ENCODE peak calls at places on chromosomes 13 and 19, in ten cellular contexts. T is psoas muscle; M is ovary; K is aorta; I is CD8-positive, alpha-beta T cell; G is RWPE1; X is fibroblast of lung; C is HCT116; Y is colonic mucosa; S is GM23338. Q is an unnamed sample.

GRCh38 chr19:16288544-16288943 is 36.1 kb upstream of the KLF2 start:
- DNase-seq in T (no peak), K (no peak), C (no peak), S (no peak), M (no peak), Y (no peak), I (no peak), G (no peak), X (peak), Q (no peak)

GRCh38 chr13:82947121-82948077 is 934.9 kb downstream of the SLITRK1 start:
- DNase-seq in X (peak), T (no peak), K (no peak), Y (no peak), M (no peak), C (no peak), G (peak), S (no peak), I (no peak), Q (peak)

GRCh38 chr13:74153316-74153715 is 19.1 kb upstream of the KLF12 start:
- DNase-seq in C (no peak), K (no peak), G (no peak), T (no peak), I (no peak), Y (no peak), X (peak), S (no peak), M (no peak), Q (no peak)

GRCh38 chr13:85243831-85244230 is 555.4 kb downstream of the SLITRK6 start:
- DNase-seq in T (no peak), C (no peak), M (no peak), Y (no peak), I (no peak), G (no peak), X (no peak), K (no peak), S (no peak), Q (no peak)

GRCh38 chr13:26022538-26023292 is 29.1 kb downstream of the SHISA2 start:
- DNase-seq in S (no peak), T (peak), G (peak), X (peak), M (no peak), Y (no peak), K (peak), C (no peak), I (no peak), Q (peak)

GRCh38 chr19:36963262-36963661 is 47.1 kb downstream of the ZNF568 start:
- DNase-seq in X (peak), I (no peak), T (no peak), S (no peak), G (no peak), Y (no peak), M (no peak), K (no peak), C (no peak), Q (no peak)

GRCh38 chr13:21033866-21034601 is 27.4 kb downstream of the LATS2 start:
- DNase-seq in I (no peak), G (no peak), Y (no peak), T (no peak), K (no peak), S (no peak), C (no peak), M (no peak), X (no peak), Q (peak)

GRCh38 chr19:47598407-47599349 is 10.3 kb upstream of the BICRA start:
- DNase-seq in I (no peak), Y (peak), K (peak), C (peak), T (peak), G (peak), M (peak), S (peak), X (peak), Q (peak)

GRCh38 chr19:46863818-46864629 is 3.2 kb downstream of the ARHGAP35 start:
- DNase-seq in G (peak), X (peak), T (no peak), C (no peak), I (no peak), M (no peak), Y (no peak), K (no peak), S (peak), Q (peak)

GRCh38 chr19:28185646-28186045 is 1027.3 kb downstream of the UQCRFS1 start:
- DNase-seq in M (no peak), G (no peak), X (no peak), K (no peak), Y (no peak), C (no peak), T (no peak), S (no peak), I (no peak), Q (no peak)

GRCh38 chr19:18173054-18173571 is 500 bp upstream of the IFI30 start:
- DNase-seq in I (no peak), K (peak), X (no peak), Y (no peak), G (no peak), M (no peak), C (no peak), S (no peak), T (peak), Q (no peak)

GRCh38 chr19:37348060-37348459 is 22.8 kb upstream of the ZNF527 start:
- DNase-seq in T (no peak), I (no peak), G (no peak), M (no peak), C (no peak), K (no peak), S (no peak), Y (no peak), X (no peak), Q (no peak)

GRCh38 chr19:34428549-34429285 is 536 bp downstream of the UBA2 start:
- DNase-seq in X (peak), C (no peak), Y (no peak), T (peak), K (peak), S (peak), G (peak), M (no peak), I (no peak), Q (peak)

GRCh38 chr13:98853791-98854191 is 101.3 kb upstream of the SLC15A1 start:
- DNase-seq in K (no peak), T (peak), I (no peak), C (no peak), M (no peak), Y (no peak), G (no peak), S (no peak), X (peak), Q (no peak)

GRCh38 chr19:3683866-3684816 is 16.1 kb downstream of the PIP5K1C start:
- DNase-seq in X (no peak), Y (no peak), M (no peak), T (no peak), I (no peak), C (no peak), G (no peak), K (no peak), S (no peak), Q (no peak)

GRCh38 chr13:59891053-59891452 is 272.7 kb downstream of the DIAPH3 start:
- DNase-seq in G (no peak), T (no peak), K (no peak), I (no peak), S (no peak), C (no peak), X (no peak), Y (no peak), M (no peak), Q (no peak)

GRCh38 chr13:111905609-111905945 is 161.4 kb upstream of the SOX1 start:
- DNase-seq in T (no peak), K (no peak), M (no peak), C (no peak), Y (no peak), S (no peak), G (no peak), I (no peak), X (no peak), Q (no peak)

GRCh38 chr19:23758187-23759074 is at the start of gene ZNF681:
- DNase-seq in T (peak), X (peak), S (peak), K (peak), M (peak), I (peak), Y (peak), G (peak), C (no peak), Q (peak)

GRCh38 chr13:36858285-36858684 is 39.3 kb downstream of the RFXAP start:
- DNase-seq in C (peak), I (no peak), G (peak), T (no peak), M (no peak), X (peak), S (peak), K (no peak), Y (no peak), Q (no peak)

GRCh38 chr19:12913871-12914690 is 5.0 kb downstream of the SYCE2 start:
- DNase-seq in X (peak), C (no peak), Y (no peak), M (no peak), G (no peak), K (no peak), S (no peak), I (peak), T (no peak), Q (no peak)

GRCh38 chr19:18634612-18635290 is 2.1 kb upstream of the KLHL26 start:
- DNase-seq in T (no peak), X (peak), M (no peak), S (no peak), K (no peak), G (no peak), I (no peak), C (no peak), Y (peak), Q (no peak)

GRCh38 chr13:27578121-27579030 is 42.0 kb downstream of the LNX2 start:
- DNase-seq in T (no peak), I (no peak), C (no peak), K (no peak), G (peak), X (no peak), M (no peak), Y (no peak), S (peak), Q (no peak)

GRCh38 chr19:2613507-2614295 is 88.8 kb downstream of the GNG7 start:
- DNase-seq in S (peak), T (peak), K (peak), M (no peak), X (peak), Y (no peak), C (no peak), G (no peak), I (peak), Q (no peak)

GRCh38 chr19:2034729-2035589 is 16.1 kb downstream of the MKNK2 start:
- DNase-seq in X (peak), I (no peak), K (peak), M (peak), Y (peak), C (peak), S (peak), G (peak), T (peak), Q (peak)

GRCh38 chr13:43864921-43865320 is 14.6 kb downstream of the CCDC122 start:
- DNase-seq in X (no peak), G (no peak), S (no peak), I (no peak), T (no peak), M (no peak), Y (no peak), C (no peak), K (no peak), Q (no peak)
- H3K27ac ChIP-seq in X (no peak), G (no peak), S (no peak), I (no peak), T (no peak), M (no peak), Y (no peak), C (no peak), K (no peak), Q (peak)

GRCh38 chr19:42274065-42274682 is 5.1 kb downstream of the CIC start:
- DNase-seq in X (no peak), I (no peak), M (peak), C (no peak), T (no peak), Y (no peak), K (no peak), S (no peak), G (no peak), Q (no peak)
- H3K27ac ChIP-seq in X (no peak), I (no peak), M (no peak), C (no peak), T (peak), Y (no peak), K (no peak), S (no peak), G (peak), Q (no peak)

GRCh38 chr19:5958074-5958850 is 19.7 kb downstream of the RANBP3 start:
- DNase-seq in S (no peak), C (no peak), M (no peak), G (no peak), X (no peak), T (no peak), K (no peak), I (no peak), Y (no peak), Q (no peak)
- H3K27ac ChIP-seq in S (peak), C (no peak), M (no peak), G (peak), X (no peak), T (no peak), K (no peak), I (no peak), Y (no peak), Q (no peak)

GRCh38 chr13:34021619-34022018 is 203.7 kb downstream of the RFC3 start:
- DNase-seq in S (no peak), M (no peak), K (no peak), G (no peak), C (no peak), T (no peak), I (no peak), Y (no peak), X (no peak), Q (no peak)

GRCh38 chr13:34017231-34017630 is 199.3 kb downstream of the RFC3 start:
- DNase-seq in Y (no peak), X (no peak), T (no peak), C (no peak), S (no peak), I (no peak), G (peak), M (no peak), K (no peak), Q (no peak)

GRCh38 chr13:34025746-34026145 is 207.8 kb downstream of the RFC3 start:
- DNase-seq in T (no peak), I (no peak), K (no peak), S (no peak), X (peak), M (no peak), G (peak), Y (no peak), C (no peak), Q (peak)

GRCh38 chr13:34019870-34020269 is 201.9 kb downstream of the RFC3 start:
- DNase-seq in T (no peak), Y (peak), C (peak), K (no peak), X (no peak), I (no peak), G (no peak), M (no peak), S (no peak), Q (no peak)

DNA sequence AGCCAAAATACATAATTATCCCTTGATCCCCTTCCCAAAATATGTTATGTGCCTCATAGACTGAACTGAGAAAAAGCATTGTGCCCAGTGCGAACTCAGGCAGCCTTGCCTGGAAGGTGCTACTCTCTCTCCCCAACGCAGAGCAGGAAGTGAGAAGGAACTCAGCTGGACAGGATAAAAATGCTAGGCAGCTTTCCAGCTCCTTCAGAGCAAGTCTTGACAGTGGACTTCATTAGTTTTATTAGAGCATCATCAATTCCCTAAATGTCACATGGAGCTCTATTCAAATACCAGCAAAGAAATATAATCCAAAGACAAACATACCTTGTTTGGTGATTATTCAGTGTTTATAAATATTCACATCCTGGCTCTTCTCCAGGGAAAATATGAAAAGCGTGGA is 202.4 kb downstream of the RFC3 start:
- DNase-seq in T (no peak), X (no peak), C (no peak), I (no peak), S (no peak), Y (no peak), M (no peak), G (no peak), K (no peak), Q (no peak)
- H3K27ac ChIP-seq in T (no peak), X (no peak), C (peak), I (no peak), S (no peak), Y (no peak), M (no peak), G (no peak), K (no peak), Q (no peak)

DNA sequence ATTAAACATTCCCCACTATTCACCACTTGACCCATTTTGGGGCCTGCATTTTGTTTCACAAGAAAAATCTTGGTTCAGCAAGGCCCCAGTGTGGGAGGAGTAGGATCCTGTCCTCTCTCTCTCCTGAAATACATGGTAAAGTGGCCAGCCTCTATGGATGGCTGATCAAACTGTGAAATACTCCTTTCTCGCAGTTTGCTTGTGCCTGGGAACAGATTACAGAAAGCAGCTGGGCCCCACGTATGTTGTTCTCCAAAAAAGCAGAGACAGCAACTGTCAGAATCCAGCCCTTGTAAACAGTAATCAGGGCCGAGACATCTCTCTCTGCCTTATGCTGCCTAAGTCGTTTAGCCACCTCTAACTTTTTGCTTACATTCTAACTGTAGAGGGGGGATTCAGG is 61.0 kb upstream of the RAP2A start:
- DNase-seq in K (no peak), T (no peak), C (no peak), G (no peak), S (no peak), I (no peak), Y (no peak), X (no peak), M (no peak), Q (no peak)
- H3K27ac ChIP-seq in K (no peak), T (no peak), C (no peak), G (no peak), S (no peak), I (no peak), Y (no peak), X (no peak), M (no peak), Q (no peak)

DNA sequence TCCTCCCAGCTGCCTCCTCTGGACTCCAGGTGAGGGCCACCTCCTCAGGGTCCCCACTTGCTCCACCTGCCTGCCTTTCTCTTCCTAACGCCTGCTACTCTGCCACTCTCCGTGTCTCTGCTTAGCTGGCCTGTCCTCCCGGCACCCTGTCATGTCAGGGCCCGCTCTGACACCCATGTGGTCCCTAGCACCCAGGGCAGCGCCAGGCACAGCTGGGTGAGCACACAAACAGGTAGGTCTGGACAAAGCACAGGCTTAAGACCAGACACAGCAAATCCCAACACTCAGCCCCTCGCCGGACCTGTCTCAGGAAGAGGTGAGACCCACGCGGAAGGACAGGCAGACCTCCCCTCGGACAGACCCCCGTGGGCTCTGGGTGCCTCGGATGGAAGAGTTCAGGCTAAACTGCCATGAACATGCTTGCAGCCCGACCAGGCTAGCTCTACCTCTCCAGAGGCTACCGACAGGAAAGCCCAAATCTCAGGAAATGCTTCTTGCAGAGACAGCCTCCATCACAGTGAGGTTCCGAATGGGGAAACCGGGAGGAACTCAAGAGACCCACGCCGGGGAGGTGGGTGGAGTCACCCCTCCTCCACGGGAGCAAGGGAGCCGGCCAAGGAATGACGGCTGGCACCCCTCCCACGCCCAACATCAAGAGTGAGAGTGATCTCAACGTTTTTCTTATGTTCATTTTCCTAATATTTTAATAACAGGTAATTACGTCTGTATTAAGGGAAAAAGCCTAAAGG is 12.5 kb downstream of the ZNF787 start:
- DNase-seq in T (peak), S (no peak), G (no peak), M (peak), X (peak), Y (no peak), I (no peak), K (peak), C (no peak), Q (no peak)
- H3K27ac ChIP-seq in T (no peak), S (peak), G (peak), M (peak), X (peak), Y (peak), I (no peak), K (no peak), C (no peak), Q (no peak)

DNA sequence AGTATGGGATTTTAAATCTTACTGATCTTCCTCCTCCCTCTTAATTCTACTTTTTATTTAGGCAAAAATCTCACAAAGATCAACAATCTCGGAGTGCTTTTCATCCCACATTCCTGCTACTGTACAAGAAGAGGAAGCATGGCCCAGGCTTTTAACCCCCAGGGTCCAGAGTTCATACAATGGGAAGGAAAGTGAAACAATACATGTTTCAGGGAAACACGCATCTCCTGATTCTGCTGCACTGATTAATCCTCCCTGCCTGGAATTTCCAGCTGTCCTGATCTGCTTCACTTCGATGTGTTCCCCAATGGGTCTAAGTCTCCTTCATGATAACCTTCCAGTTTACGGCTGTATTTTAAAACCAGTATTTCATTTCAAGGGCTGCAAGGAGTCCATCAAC is 44.5 kb downstream of the COL4A1 start:
- DNase-seq in X (no peak), T (no peak), C (no peak), G (no peak), M (no peak), K (no peak), Y (no peak), S (no peak), I (no peak), Q (no peak)
- H3K27ac ChIP-seq in X (peak), T (peak), C (no peak), G (no peak), M (peak), K (peak), Y (peak), S (no peak), I (no peak), Q (no peak)

DNA sequence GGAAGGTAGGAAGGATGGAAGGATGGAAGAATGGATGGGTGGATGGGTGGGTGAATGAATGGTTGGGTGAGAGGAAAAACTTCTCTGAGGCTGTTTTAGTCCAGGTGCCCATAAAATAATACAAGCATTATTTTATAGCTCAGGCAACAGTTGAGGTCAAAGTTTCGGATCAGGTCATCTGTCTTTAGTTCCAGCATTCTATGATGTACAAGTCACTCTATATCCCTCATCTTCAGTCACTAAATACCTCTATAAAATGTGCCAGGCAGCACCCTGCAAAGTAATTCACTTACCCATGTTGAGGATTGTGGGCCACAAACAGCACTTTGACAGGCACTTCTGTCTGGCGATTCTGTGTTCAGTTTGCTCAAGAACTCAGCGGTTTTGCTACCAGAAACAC is 66.0 kb downstream of the EPSTI1 start:
- DNase-seq in X (no peak), M (no peak), C (no peak), I (no peak), K (no peak), S (no peak), G (no peak), Y (no peak), T (no peak), Q (no peak)
- H3K27ac ChIP-seq in X (no peak), M (no peak), C (no peak), I (no peak), K (no peak), S (no peak), G (no peak), Y (no peak), T (no peak), Q (no peak)